ENCODE peak calls at places on chromosomes 2 and 18, in ten cellular contexts. U is A549, C is sigmoid colon, N is upper lobe of left lung, V is K562, H is IMR-90, I is spleen, W is adrenal gland, L is stomach, Q is Peyer's patch. T is an unnamed sample.

GRCh38 chr2:130996658-130997057 is 96.6 kb downstream of the FAM168B start:
- DNase-seq in V (no peak), H (no peak), Q (no peak), I (no peak), U (no peak), C (no peak), L (no peak), W (no peak), N (no peak), T (no peak)

GRCh38 chr18:13521418-13521817 is 204.9 kb downstream of the FAM210A start:
- DNase-seq in N (no peak), V (no peak), U (no peak), L (no peak), W (no peak), H (no peak), C (no peak), I (no peak), Q (no peak), T (no peak)

GRCh38 chr2:25168256-25169072 is at the start of gene POMC:
- DNase-seq in H (peak; percentile 21), Q (no peak), W (peak; percentile 32), U (peak; percentile 36), C (no peak), I (peak; percentile 82), V (no peak), L (peak; percentile 27), N (no peak), T (no peak)

GRCh38 chr2:167048829-167049228 is 160.5 kb downstream of the XIRP2 start:
- DNase-seq in V (no peak), L (no peak), W (no peak), I (no peak), Q (no peak), H (peak; percentile 1), U (no peak), N (no peak), C (no peak), T (no peak)

GRCh38 chr2:18001671-18002070 is 123.2 kb downstream of the KCNS3 start:
- DNase-seq in N (no peak), C (no peak), U (no peak), L (no peak), Q (no peak), W (no peak), H (no peak), I (no peak), V (no peak), T (no peak)

GRCh38 chr2:124063596-124063995 is 38.5 kb downstream of the CNTNAP5 start:
- DNase-seq in U (no peak), N (no peak), Q (no peak), H (no peak), L (no peak), C (no peak), I (no peak), V (no peak), W (no peak), T (no peak)

GRCh38 chr2:12721571-12722444 is 5.1 kb downstream of the TRIB2 start:
- DNase-seq in H (peak; percentile 57), V (no peak), W (no peak), N (no peak), Q (no peak), I (no peak), U (no peak), C (no peak), L (no peak), T (no peak)

GRCh38 chr18:10030816-10031541 is 117.2 kb downstream of the VAPA start:
- DNase-seq in H (no peak), Q (no peak), L (no peak), C (no peak), N (no peak), I (no peak), U (no peak), V (no peak), W (no peak), T (no peak)

GRCh38 chr2:21543630-21544029 is 419.9 kb downstream of the TDRD15 start:
- DNase-seq in L (no peak), N (no peak), W (no peak), V (no peak), I (no peak), H (no peak), C (no peak), U (no peak), Q (no peak), T (no peak)

GRCh38 chr2:36748166-36748565 is 51.7 kb downstream of the VIT start:
- DNase-seq in Q (no peak), V (no peak), N (no peak), C (no peak), I (no peak), W (no peak), U (no peak), L (no peak), H (peak; percentile 35), T (no peak)

GRCh38 chr18:10032331-10032979 is 118.6 kb downstream of the VAPA start:
- DNase-seq in Q (no peak), H (no peak), L (peak; percentile 15), V (no peak), N (no peak), I (peak; percentile 89), U (no peak), W (no peak), C (no peak), T (no peak)

GRCh38 chr2:128318776-128319456 is at the start of gene HS6ST1:
- DNase-seq in Q (peak; percentile 92), N (peak; percentile 88), W (peak; percentile 93), C (peak; percentile 91), H (peak; percentile 76), I (peak; percentile 97), U (peak; percentile 60), V (peak; percentile 90), L (peak; percentile 91), T (peak; percentile 86)

GRCh38 chr2:202361133-202361532 is 15.0 kb upstream of the BMPR2 start:
- DNase-seq in I (no peak), W (no peak), H (peak; percentile 81), Q (no peak), U (no peak), N (no peak), V (no peak), C (no peak), L (no peak), T (no peak)

GRCh38 chr2:202355993-202356505 is 20.1 kb upstream of the BMPR2 start:
- DNase-seq in N (no peak), U (no peak), L (no peak), V (no peak), I (no peak), H (no peak), W (no peak), Q (no peak), C (no peak), T (no peak)

DNA sequence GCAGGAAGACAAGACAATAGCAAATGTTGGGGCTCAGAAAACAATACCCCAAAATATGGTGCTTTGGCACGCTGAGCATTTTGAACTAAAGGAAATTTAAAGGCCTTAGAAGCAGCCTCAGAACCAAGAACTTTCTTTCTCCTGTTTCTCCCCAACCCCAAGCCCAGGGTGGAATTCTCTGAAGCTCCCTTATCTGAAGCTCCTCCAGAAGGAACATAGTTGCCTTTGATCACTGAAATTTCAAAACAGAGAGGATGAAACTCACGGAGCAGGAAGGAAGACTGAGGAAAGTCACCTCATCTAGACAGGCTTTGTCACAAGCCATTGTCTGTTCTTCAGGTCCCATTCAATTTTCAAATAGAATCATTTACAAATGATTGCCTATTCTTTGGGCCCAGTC is 15.5 kb upstream of the BMPR2 start:
- DNase-seq in W (no peak), C (no peak), L (no peak), I (no peak), N (no peak), Q (no peak), H (no peak), V (no peak), U (no peak), T (no peak)
- H3K27ac ChIP-seq in W (no peak overlapping the region), C (no peak overlapping the region), L (no peak overlapping the region), I (no peak overlapping the region), N (no peak overlapping the region), Q (no peak overlapping the region), H (no peak overlapping the region), V (no peak overlapping the region), U (no peak overlapping the region), T (no peak overlapping the region)

DNA sequence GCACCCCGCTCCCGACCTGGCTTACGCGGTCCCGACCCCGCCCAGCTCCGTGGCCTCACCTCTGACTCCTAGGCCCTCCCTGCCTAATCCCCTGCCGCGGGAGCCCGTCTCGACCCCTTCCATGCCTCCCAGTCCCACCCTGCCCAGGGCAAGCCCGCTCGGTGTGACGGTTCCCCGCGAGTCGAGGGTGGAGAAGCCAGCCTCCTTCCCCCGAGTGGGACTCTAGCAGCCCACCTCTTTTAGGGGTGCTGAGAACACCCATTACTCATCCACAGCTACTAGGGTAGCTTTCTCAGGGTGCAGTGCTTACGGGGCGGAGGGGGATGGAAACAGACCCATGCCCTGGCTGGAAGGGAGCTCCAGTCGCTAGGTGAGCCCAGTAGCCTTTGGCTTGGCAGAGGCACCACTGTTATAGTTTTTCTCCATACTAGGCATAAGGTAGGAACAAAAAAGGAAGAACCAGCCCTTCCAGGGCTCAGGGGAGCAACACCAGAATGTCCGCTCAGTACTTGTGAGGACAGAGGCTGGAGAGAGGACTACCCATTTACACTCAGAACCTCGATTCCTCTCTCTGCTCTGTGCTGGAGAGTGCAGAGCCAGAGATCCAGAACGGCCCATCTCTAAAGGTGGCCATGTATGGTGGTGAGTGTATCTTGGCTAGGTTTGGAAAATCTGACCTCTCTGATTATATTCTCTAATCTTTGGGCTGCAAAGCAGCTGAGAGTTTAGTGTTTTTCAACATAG is 606 bp downstream of the AGBL5 start:
- DNase-seq in U (peak; percentile 46), C (peak; percentile 80), W (peak; percentile 24), Q (no peak), I (peak; percentile 91), H (no peak), N (peak; percentile 27), V (no peak), L (peak; percentile 27), T (peak; percentile 23)
- TF ChIP-seq POLR2A in U (no peak), C (no peak), W (no peak), Q (no peak), I (no peak), H (no peak), N (no peak), V (no peak), L (no peak), T (no peak)

DNA sequence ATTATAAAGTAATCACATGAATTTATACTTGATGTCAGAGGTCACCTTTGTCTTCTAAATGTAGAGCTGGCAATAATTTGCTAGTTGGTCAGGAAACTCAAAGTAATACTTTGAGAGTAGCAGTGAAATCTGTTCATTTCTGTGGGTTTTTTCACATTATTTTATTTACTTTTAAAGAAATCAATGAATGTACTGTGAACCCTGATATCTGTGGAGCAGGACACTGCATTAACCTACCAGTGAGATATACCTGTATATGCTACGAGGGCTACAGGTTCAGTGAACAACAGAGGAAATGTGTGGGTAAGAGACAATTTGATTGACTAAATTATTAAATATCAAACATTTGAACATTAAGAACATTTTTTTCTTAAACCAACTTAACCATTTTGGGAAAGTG is 203.0 kb upstream of the RASGRP3 start:
- DNase-seq in N (no peak), U (no peak), V (no peak), I (no peak), H (no peak), L (no peak), Q (no peak), C (no peak), W (no peak), T (no peak)
- H3K27ac ChIP-seq in N (no peak overlapping the region), U (no peak overlapping the region), V (no peak overlapping the region), I (no peak overlapping the region), H (no peak overlapping the region), L (no peak overlapping the region), Q (no peak overlapping the region), C (no peak overlapping the region), W (no peak overlapping the region), T (no peak overlapping the region)

DNA sequence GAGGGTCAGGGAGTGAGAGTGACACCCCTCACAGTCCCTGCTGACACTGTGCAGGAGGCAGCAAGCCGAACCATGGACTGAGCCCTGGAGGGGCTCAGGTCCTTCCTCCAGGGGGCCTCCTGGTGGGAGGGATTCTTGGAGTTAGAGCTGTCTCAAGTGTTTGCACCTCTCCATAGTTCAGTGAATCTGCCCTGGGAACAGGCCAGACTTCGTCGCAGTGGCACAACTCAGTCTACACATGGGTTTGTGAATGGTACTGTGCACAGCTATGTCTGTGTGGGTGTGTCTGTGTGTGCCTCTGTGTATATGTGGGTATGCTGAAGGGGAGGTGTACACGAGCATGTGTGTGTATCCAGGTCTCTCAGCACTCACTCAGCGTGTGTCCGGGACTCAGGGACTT is 36.4 kb downstream of the PAX8 start:
- DNase-seq in W (no peak), L (no peak), H (no peak), I (no peak), V (no peak), C (no peak), N (no peak), Q (no peak), U (no peak), T (no peak)
- TF ChIP-seq POLR2A in W (no peak), L (no peak), H (no peak), I (no peak), V (no peak), C (no peak), N (no peak), Q (no peak), U (no peak), T (no peak)